ENCODE peak calls at places on chromosomes 5 and 9, in six cellular contexts. One of them, this sample, is unnamed.

GRCh38 chr9:37908698-37909186 is 4.8 kb upstream of the SLC25A51 start:
- DNase-seq in omental fat pad: no peak
- DNase-seq in stimulated activated CD8-positive, alpha-beta memory T cell treated with anti-CD3 and anti-CD28 coated beads, Interleukin-2, amount 100 ng/mL, for 48 hours: no peak
- DNase-seq in DMS53: no peak
- DNase-seq in dermis microvascular lymphatic vessel endothelial cell: no peak
- DNase-seq in stimulated activated CD4-positive, alpha-beta T cell treated with anti-CD3 and anti-CD28 coated beads, Interleukin-4, amount 100 ng/mL, for 4 hours: no peak
- DNase-seq in this sample: peak

GRCh38 chr5:96993760-96994159 is 57.9 kb downstream of the LNPEP start:
- DNase-seq in omental fat pad: no peak
- DNase-seq in stimulated activated CD8-positive, alpha-beta memory T cell treated with anti-CD3 and anti-CD28 coated beads, Interleukin-2, amount 100 ng/mL, for 48 hours: no peak
- DNase-seq in DMS53: no peak
- DNase-seq in dermis microvascular lymphatic vessel endothelial cell: no peak
- DNase-seq in stimulated activated CD4-positive, alpha-beta T cell treated with anti-CD3 and anti-CD28 coated beads, Interleukin-4, amount 100 ng/mL, for 4 hours: no peak
- DNase-seq in this sample: no peak

GRCh38 chr5:122311888-122312669 is at the start of gene SNCAIP:
- DNase-seq in omental fat pad: no peak
- DNase-seq in stimulated activated CD8-positive, alpha-beta memory T cell treated with anti-CD3 and anti-CD28 coated beads, Interleukin-2, amount 100 ng/mL, for 48 hours: no peak
- DNase-seq in DMS53: peak
- DNase-seq in dermis microvascular lymphatic vessel endothelial cell: peak
- DNase-seq in stimulated activated CD4-positive, alpha-beta T cell treated with anti-CD3 and anti-CD28 coated beads, Interleukin-4, amount 100 ng/mL, for 4 hours: no peak
- DNase-seq in this sample: peak

GRCh38 chr9:21943464-21943863 is 50.7 kb downstream of the CDKN2A start:
- DNase-seq in omental fat pad: no peak
- DNase-seq in stimulated activated CD8-positive, alpha-beta memory T cell treated with anti-CD3 and anti-CD28 coated beads, Interleukin-2, amount 100 ng/mL, for 48 hours: no peak
- DNase-seq in DMS53: no peak
- DNase-seq in dermis microvascular lymphatic vessel endothelial cell: no peak
- DNase-seq in stimulated activated CD4-positive, alpha-beta T cell treated with anti-CD3 and anti-CD28 coated beads, Interleukin-4, amount 100 ng/mL, for 4 hours: no peak
- DNase-seq in this sample: no peak

GRCh38 chr5:54832846-54833245 is 152.5 kb downstream of the ESM1 start:
- DNase-seq in omental fat pad: no peak
- DNase-seq in stimulated activated CD8-positive, alpha-beta memory T cell treated with anti-CD3 and anti-CD28 coated beads, Interleukin-2, amount 100 ng/mL, for 48 hours: no peak
- DNase-seq in DMS53: no peak
- DNase-seq in dermis microvascular lymphatic vessel endothelial cell: no peak
- DNase-seq in stimulated activated CD4-positive, alpha-beta T cell treated with anti-CD3 and anti-CD28 coated beads, Interleukin-4, amount 100 ng/mL, for 4 hours: no peak
- DNase-seq in this sample: no peak

GRCh38 chr9:33229359-33230120 is 10.4 kb upstream of the SPINK4 start:
- DNase-seq in omental fat pad: no peak
- DNase-seq in stimulated activated CD8-positive, alpha-beta memory T cell treated with anti-CD3 and anti-CD28 coated beads, Interleukin-2, amount 100 ng/mL, for 48 hours: no peak
- DNase-seq in DMS53: peak
- DNase-seq in dermis microvascular lymphatic vessel endothelial cell: no peak
- DNase-seq in stimulated activated CD4-positive, alpha-beta T cell treated with anti-CD3 and anti-CD28 coated beads, Interleukin-4, amount 100 ng/mL, for 4 hours: no peak
- DNase-seq in this sample: peak

GRCh38 chr9:134488251-134488900 is 153.2 kb upstream of the COL5A1 start:
- DNase-seq in omental fat pad: no peak
- DNase-seq in stimulated activated CD8-positive, alpha-beta memory T cell treated with anti-CD3 and anti-CD28 coated beads, Interleukin-2, amount 100 ng/mL, for 48 hours: no peak
- DNase-seq in DMS53: no peak
- DNase-seq in dermis microvascular lymphatic vessel endothelial cell: no peak
- DNase-seq in stimulated activated CD4-positive, alpha-beta T cell treated with anti-CD3 and anti-CD28 coated beads, Interleukin-4, amount 100 ng/mL, for 4 hours: no peak
- DNase-seq in this sample: peak

GRCh38 chr9:82423700-82424099 is 435.1 kb downstream of the SPATA31D1 start:
- DNase-seq in omental fat pad: no peak
- DNase-seq in stimulated activated CD8-positive, alpha-beta memory T cell treated with anti-CD3 and anti-CD28 coated beads, Interleukin-2, amount 100 ng/mL, for 48 hours: no peak
- DNase-seq in DMS53: no peak
- DNase-seq in dermis microvascular lymphatic vessel endothelial cell: no peak
- DNase-seq in stimulated activated CD4-positive, alpha-beta T cell treated with anti-CD3 and anti-CD28 coated beads, Interleukin-4, amount 100 ng/mL, for 4 hours: no peak
- DNase-seq in this sample: no peak

GRCh38 chr5:39520232-39520572 is 95.4 kb upstream of the DAB2 start:
- DNase-seq in omental fat pad: no peak
- DNase-seq in stimulated activated CD8-positive, alpha-beta memory T cell treated with anti-CD3 and anti-CD28 coated beads, Interleukin-2, amount 100 ng/mL, for 48 hours: no peak
- DNase-seq in DMS53: peak
- DNase-seq in dermis microvascular lymphatic vessel endothelial cell: peak
- DNase-seq in stimulated activated CD4-positive, alpha-beta T cell treated with anti-CD3 and anti-CD28 coated beads, Interleukin-4, amount 100 ng/mL, for 4 hours: no peak
- DNase-seq in this sample: no peak

GRCh38 chr9:107907261-107907660 is 417.7 kb upstream of the KLF4 start:
- DNase-seq in omental fat pad: no peak
- DNase-seq in stimulated activated CD8-positive, alpha-beta memory T cell treated with anti-CD3 and anti-CD28 coated beads, Interleukin-2, amount 100 ng/mL, for 48 hours: no peak
- DNase-seq in DMS53: no peak
- DNase-seq in dermis microvascular lymphatic vessel endothelial cell: no peak
- DNase-seq in stimulated activated CD4-positive, alpha-beta T cell treated with anti-CD3 and anti-CD28 coated beads, Interleukin-4, amount 100 ng/mL, for 4 hours: no peak
- DNase-seq in this sample: no peak

GRCh38 chr5:42719034-42719433 is 37.6 kb upstream of the CCDC152 start:
- DNase-seq in omental fat pad: no peak
- DNase-seq in stimulated activated CD8-positive, alpha-beta memory T cell treated with anti-CD3 and anti-CD28 coated beads, Interleukin-2, amount 100 ng/mL, for 48 hours: no peak
- DNase-seq in DMS53: no peak
- DNase-seq in dermis microvascular lymphatic vessel endothelial cell: no peak
- DNase-seq in stimulated activated CD4-positive, alpha-beta T cell treated with anti-CD3 and anti-CD28 coated beads, Interleukin-4, amount 100 ng/mL, for 4 hours: no peak
- DNase-seq in this sample: no peak

GRCh38 chr5:198516-198915 is 7.2 kb downstream of the LRRC14B start:
- DNase-seq in omental fat pad: no peak
- DNase-seq in stimulated activated CD8-positive, alpha-beta memory T cell treated with anti-CD3 and anti-CD28 coated beads, Interleukin-2, amount 100 ng/mL, for 48 hours: no peak
- DNase-seq in DMS53: no peak
- DNase-seq in dermis microvascular lymphatic vessel endothelial cell: no peak
- DNase-seq in stimulated activated CD4-positive, alpha-beta T cell treated with anti-CD3 and anti-CD28 coated beads, Interleukin-4, amount 100 ng/mL, for 4 hours: no peak
- DNase-seq in this sample: no peak

GRCh38 chr5:151568036-151568435 is 23.1 kb downstream of the FAT2 start:
- DNase-seq in omental fat pad: no peak
- DNase-seq in stimulated activated CD8-positive, alpha-beta memory T cell treated with anti-CD3 and anti-CD28 coated beads, Interleukin-2, amount 100 ng/mL, for 48 hours: no peak
- DNase-seq in DMS53: no peak
- DNase-seq in dermis microvascular lymphatic vessel endothelial cell: no peak
- DNase-seq in stimulated activated CD4-positive, alpha-beta T cell treated with anti-CD3 and anti-CD28 coated beads, Interleukin-4, amount 100 ng/mL, for 4 hours: no peak
- DNase-seq in this sample: no peak

GRCh38 chr5:126801174-126801991 is 24.4 kb downstream of the LMNB1 start:
- DNase-seq in omental fat pad: no peak
- DNase-seq in stimulated activated CD8-positive, alpha-beta memory T cell treated with anti-CD3 and anti-CD28 coated beads, Interleukin-2, amount 100 ng/mL, for 48 hours: no peak
- DNase-seq in DMS53: no peak
- DNase-seq in dermis microvascular lymphatic vessel endothelial cell: no peak
- DNase-seq in stimulated activated CD4-positive, alpha-beta T cell treated with anti-CD3 and anti-CD28 coated beads, Interleukin-4, amount 100 ng/mL, for 4 hours: no peak
- DNase-seq in this sample: no peak

GRCh38 chr5:175861337-175862130 is 9.8 kb upstream of the CPLX2 start:
- DNase-seq in omental fat pad: no peak
- DNase-seq in stimulated activated CD8-positive, alpha-beta memory T cell treated with anti-CD3 and anti-CD28 coated beads, Interleukin-2, amount 100 ng/mL, for 48 hours: no peak
- DNase-seq in DMS53: peak
- DNase-seq in dermis microvascular lymphatic vessel endothelial cell: no peak
- DNase-seq in stimulated activated CD4-positive, alpha-beta T cell treated with anti-CD3 and anti-CD28 coated beads, Interleukin-4, amount 100 ng/mL, for 4 hours: no peak
- DNase-seq in this sample: no peak

GRCh38 chr9:34139477-34140146 is 13.1 kb upstream of the DCAF12 start:
- DNase-seq in omental fat pad: no peak
- DNase-seq in stimulated activated CD8-positive, alpha-beta memory T cell treated with anti-CD3 and anti-CD28 coated beads, Interleukin-2, amount 100 ng/mL, for 48 hours: no peak
- DNase-seq in DMS53: peak
- DNase-seq in dermis microvascular lymphatic vessel endothelial cell: peak
- DNase-seq in stimulated activated CD4-positive, alpha-beta T cell treated with anti-CD3 and anti-CD28 coated beads, Interleukin-4, amount 100 ng/mL, for 4 hours: no peak
- DNase-seq in this sample: no peak

GRCh38 chr9:16458696-16459420 is 411.6 kb downstream of the BNC2 start:
- DNase-seq in omental fat pad: no peak
- DNase-seq in stimulated activated CD8-positive, alpha-beta memory T cell treated with anti-CD3 and anti-CD28 coated beads, Interleukin-2, amount 100 ng/mL, for 48 hours: no peak
- DNase-seq in DMS53: no peak
- DNase-seq in dermis microvascular lymphatic vessel endothelial cell: peak
- DNase-seq in stimulated activated CD4-positive, alpha-beta T cell treated with anti-CD3 and anti-CD28 coated beads, Interleukin-4, amount 100 ng/mL, for 4 hours: no peak
- DNase-seq in this sample: no peak

GRCh38 chr9:35827486-35827885 is 1.0 kb downstream of the FAM221B start:
- DNase-seq in omental fat pad: no peak
- DNase-seq in stimulated activated CD8-positive, alpha-beta memory T cell treated with anti-CD3 and anti-CD28 coated beads, Interleukin-2, amount 100 ng/mL, for 48 hours: no peak
- DNase-seq in DMS53: no peak
- DNase-seq in dermis microvascular lymphatic vessel endothelial cell: no peak
- DNase-seq in stimulated activated CD4-positive, alpha-beta T cell treated with anti-CD3 and anti-CD28 coated beads, Interleukin-4, amount 100 ng/mL, for 4 hours: no peak
- DNase-seq in this sample: no peak

GRCh38 chr9:130526854-130527650 is 52.3 kb upstream of the FUBP3 start:
- DNase-seq in omental fat pad: no peak
- DNase-seq in stimulated activated CD8-positive, alpha-beta memory T cell treated with anti-CD3 and anti-CD28 coated beads, Interleukin-2, amount 100 ng/mL, for 48 hours: no peak
- DNase-seq in DMS53: no peak
- DNase-seq in dermis microvascular lymphatic vessel endothelial cell: no peak
- DNase-seq in stimulated activated CD4-positive, alpha-beta T cell treated with anti-CD3 and anti-CD28 coated beads, Interleukin-4, amount 100 ng/mL, for 4 hours: no peak
- DNase-seq in this sample: no peak

GRCh38 chr9:87481890-87482855 is 15.5 kb upstream of the DAPK1 start:
- DNase-seq in omental fat pad: no peak
- DNase-seq in stimulated activated CD8-positive, alpha-beta memory T cell treated with anti-CD3 and anti-CD28 coated beads, Interleukin-2, amount 100 ng/mL, for 48 hours: no peak
- DNase-seq in DMS53: no peak
- DNase-seq in dermis microvascular lymphatic vessel endothelial cell: no peak
- DNase-seq in stimulated activated CD4-positive, alpha-beta T cell treated with anti-CD3 and anti-CD28 coated beads, Interleukin-4, amount 100 ng/mL, for 4 hours: no peak
- DNase-seq in this sample: no peak

GRCh38 chr5:6184481-6184880 is 193.9 kb downstream of the MED10 start:
- DNase-seq in omental fat pad: no peak
- DNase-seq in stimulated activated CD8-positive, alpha-beta memory T cell treated with anti-CD3 and anti-CD28 coated beads, Interleukin-2, amount 100 ng/mL, for 48 hours: no peak
- DNase-seq in DMS53: no peak
- DNase-seq in dermis microvascular lymphatic vessel endothelial cell: no peak
- DNase-seq in stimulated activated CD4-positive, alpha-beta T cell treated with anti-CD3 and anti-CD28 coated beads, Interleukin-4, amount 100 ng/mL, for 4 hours: no peak
- DNase-seq in this sample: no peak

GRCh38 chr5:38660194-38660668 is 103.8 kb upstream of the LIFR start:
- DNase-seq in omental fat pad: no peak
- DNase-seq in stimulated activated CD8-positive, alpha-beta memory T cell treated with anti-CD3 and anti-CD28 coated beads, Interleukin-2, amount 100 ng/mL, for 48 hours: no peak
- DNase-seq in DMS53: peak
- DNase-seq in dermis microvascular lymphatic vessel endothelial cell: peak
- DNase-seq in stimulated activated CD4-positive, alpha-beta T cell treated with anti-CD3 and anti-CD28 coated beads, Interleukin-4, amount 100 ng/mL, for 4 hours: no peak
- DNase-seq in this sample: no peak

GRCh38 chr9:89489548-89490527 is 8.1 kb downstream of the SEMA4D start:
- DNase-seq in omental fat pad: no peak
- DNase-seq in stimulated activated CD8-positive, alpha-beta memory T cell treated with anti-CD3 and anti-CD28 coated beads, Interleukin-2, amount 100 ng/mL, for 48 hours: no peak
- DNase-seq in DMS53: no peak
- DNase-seq in dermis microvascular lymphatic vessel endothelial cell: peak
- DNase-seq in stimulated activated CD4-positive, alpha-beta T cell treated with anti-CD3 and anti-CD28 coated beads, Interleukin-4, amount 100 ng/mL, for 4 hours: no peak
- DNase-seq in this sample: no peak

GRCh38 chr9:75964431-75964830 is 74.0 kb downstream of the PCSK5 start:
- DNase-seq in omental fat pad: no peak
- DNase-seq in stimulated activated CD8-positive, alpha-beta memory T cell treated with anti-CD3 and anti-CD28 coated beads, Interleukin-2, amount 100 ng/mL, for 48 hours: no peak
- DNase-seq in DMS53: peak
- DNase-seq in dermis microvascular lymphatic vessel endothelial cell: no peak
- DNase-seq in stimulated activated CD4-positive, alpha-beta T cell treated with anti-CD3 and anti-CD28 coated beads, Interleukin-4, amount 100 ng/mL, for 4 hours: no peak
- DNase-seq in this sample: no peak

GRCh38 chr5:1880377-1881272 is 2.1 kb downstream of the IRX4 start:
- DNase-seq in omental fat pad: no peak
- DNase-seq in stimulated activated CD8-positive, alpha-beta memory T cell treated with anti-CD3 and anti-CD28 coated beads, Interleukin-2, amount 100 ng/mL, for 48 hours: no peak
- DNase-seq in DMS53: no peak
- DNase-seq in dermis microvascular lymphatic vessel endothelial cell: no peak
- DNase-seq in stimulated activated CD4-positive, alpha-beta T cell treated with anti-CD3 and anti-CD28 coated beads, Interleukin-4, amount 100 ng/mL, for 4 hours: no peak
- DNase-seq in this sample: no peak

GRCh38 chr5:149654893-149655505 is 73.7 kb downstream of the ARHGEF37 start:
- DNase-seq in omental fat pad: no peak
- DNase-seq in stimulated activated CD8-positive, alpha-beta memory T cell treated with anti-CD3 and anti-CD28 coated beads, Interleukin-2, amount 100 ng/mL, for 48 hours: no peak
- DNase-seq in DMS53: no peak
- DNase-seq in dermis microvascular lymphatic vessel endothelial cell: no peak
- DNase-seq in stimulated activated CD4-positive, alpha-beta T cell treated with anti-CD3 and anti-CD28 coated beads, Interleukin-4, amount 100 ng/mL, for 4 hours: no peak
- DNase-seq in this sample: no peak

GRCh38 chr5:78243639-78244038 is 50.9 kb downstream of the AP3B1 start:
- DNase-seq in omental fat pad: no peak
- DNase-seq in stimulated activated CD8-positive, alpha-beta memory T cell treated with anti-CD3 and anti-CD28 coated beads, Interleukin-2, amount 100 ng/mL, for 48 hours: no peak
- DNase-seq in DMS53: no peak
- DNase-seq in dermis microvascular lymphatic vessel endothelial cell: peak
- DNase-seq in stimulated activated CD4-positive, alpha-beta T cell treated with anti-CD3 and anti-CD28 coated beads, Interleukin-4, amount 100 ng/mL, for 4 hours: no peak
- DNase-seq in this sample: no peak

GRCh38 chr9:77751341-77752091 is 103.4 kb upstream of the GNA14 start:
- DNase-seq in omental fat pad: no peak
- DNase-seq in stimulated activated CD8-positive, alpha-beta memory T cell treated with anti-CD3 and anti-CD28 coated beads, Interleukin-2, amount 100 ng/mL, for 48 hours: no peak
- DNase-seq in DMS53: peak
- DNase-seq in dermis microvascular lymphatic vessel endothelial cell: peak
- DNase-seq in stimulated activated CD4-positive, alpha-beta T cell treated with anti-CD3 and anti-CD28 coated beads, Interleukin-4, amount 100 ng/mL, for 4 hours: no peak
- DNase-seq in this sample: no peak

GRCh38 chr5:75886706-75887105 is 169.5 kb upstream of the POC5 start:
- DNase-seq in omental fat pad: no peak
- DNase-seq in stimulated activated CD8-positive, alpha-beta memory T cell treated with anti-CD3 and anti-CD28 coated beads, Interleukin-2, amount 100 ng/mL, for 48 hours: no peak
- DNase-seq in DMS53: peak
- DNase-seq in dermis microvascular lymphatic vessel endothelial cell: peak
- DNase-seq in stimulated activated CD4-positive, alpha-beta T cell treated with anti-CD3 and anti-CD28 coated beads, Interleukin-4, amount 100 ng/mL, for 4 hours: no peak
- DNase-seq in this sample: no peak

GRCh38 chr5:175561085-175561484 is 82.7 kb downstream of the SFXN1 start:
- DNase-seq in omental fat pad: no peak
- DNase-seq in stimulated activated CD8-positive, alpha-beta memory T cell treated with anti-CD3 and anti-CD28 coated beads, Interleukin-2, amount 100 ng/mL, for 48 hours: no peak
- DNase-seq in DMS53: no peak
- DNase-seq in dermis microvascular lymphatic vessel endothelial cell: no peak
- DNase-seq in stimulated activated CD4-positive, alpha-beta T cell treated with anti-CD3 and anti-CD28 coated beads, Interleukin-4, amount 100 ng/mL, for 4 hours: no peak
- DNase-seq in this sample: no peak

GRCh38 chr5:93611900-93612898 is 29.2 kb downstream of the NR2F1 start:
- DNase-seq in omental fat pad: no peak
- DNase-seq in stimulated activated CD8-positive, alpha-beta memory T cell treated with anti-CD3 and anti-CD28 coated beads, Interleukin-2, amount 100 ng/mL, for 48 hours: no peak
- DNase-seq in DMS53: peak
- DNase-seq in dermis microvascular lymphatic vessel endothelial cell: peak
- DNase-seq in stimulated activated CD4-positive, alpha-beta T cell treated with anti-CD3 and anti-CD28 coated beads, Interleukin-4, amount 100 ng/mL, for 4 hours: no peak
- DNase-seq in this sample: no peak

GRCh38 chr9:128540630-128541355 is 11.6 kb upstream of the SPTAN1 start:
- DNase-seq in omental fat pad: no peak
- DNase-seq in stimulated activated CD8-positive, alpha-beta memory T cell treated with anti-CD3 and anti-CD28 coated beads, Interleukin-2, amount 100 ng/mL, for 48 hours: no peak
- DNase-seq in DMS53: no peak
- DNase-seq in dermis microvascular lymphatic vessel endothelial cell: no peak
- DNase-seq in stimulated activated CD4-positive, alpha-beta T cell treated with anti-CD3 and anti-CD28 coated beads, Interleukin-4, amount 100 ng/mL, for 4 hours: no peak
- DNase-seq in this sample: no peak

GRCh38 chr9:70110194-70111041 is 66.8 kb downstream of the MAMDC2 start:
- DNase-seq in omental fat pad: no peak
- DNase-seq in stimulated activated CD8-positive, alpha-beta memory T cell treated with anti-CD3 and anti-CD28 coated beads, Interleukin-2, amount 100 ng/mL, for 48 hours: no peak
- DNase-seq in DMS53: peak
- DNase-seq in dermis microvascular lymphatic vessel endothelial cell: peak
- DNase-seq in stimulated activated CD4-positive, alpha-beta T cell treated with anti-CD3 and anti-CD28 coated beads, Interleukin-4, amount 100 ng/mL, for 4 hours: no peak
- DNase-seq in this sample: no peak